ENCODE peak calls at places on chromosomes 11 and 22, in eight cellular contexts. P, X, Z, L, W, R, V and Y are unnamed samples.

GRCh38 chr11:73416711-73417265 is 40.6 kb downstream of the RELT start:
- DNase-seq in P (no peak), X (no peak), Z (no peak), L (no peak), W (no peak), R (no peak), V (peak; percentile 80), Y (no peak)

GRCh38 chr11:88779551-88779950 is 286.2 kb downstream of the GRM5 start:
- DNase-seq in P (no peak), X (no peak), Z (no peak), L (peak; percentile 41), W (no peak), R (peak; percentile 53), V (peak; percentile 98), Y (no peak)

GRCh38 chr11:118042791-118043190 is 34.1 kb upstream of the TMPRSS4 start:
- DNase-seq in P (no peak), X (no peak), Z (no peak), L (no peak), W (no peak), R (no peak), V (no peak), Y (no peak)

GRCh38 chr22:18065256-18065655 is 12.5 kb upstream of the PEX26 start:
- DNase-seq in P (no peak), X (no peak), Z (no peak), L (no peak), W (no peak), R (no peak), V (no peak), Y (no peak)

GRCh38 chr22:32413715-32414114 is 1.7 kb upstream of the RTCB start:
- DNase-seq in P (no peak), X (no peak), Z (no peak), L (no peak), W (no peak), R (peak; percentile 6), V (peak; percentile 44), Y (no peak)

GRCh38 chr11:70371241-70371640 is 27.1 kb upstream of the CTTN start:
- DNase-seq in P (no peak), X (no peak), Z (no peak), L (no peak), W (no peak), R (no peak), V (no peak), Y (no peak)

GRCh38 chr22:30490399-30490798 is 15.1 kb downstream of the SEC14L4 start:
- DNase-seq in P (no peak), X (no peak), Z (no peak), L (no peak), W (no peak), R (no peak), V (no peak), Y (no peak)

GRCh38 chr11:4092031-4092430 is 2.6 kb upstream of the RRM1 start:
- DNase-seq in P (no peak), X (no peak), Z (no peak), L (no peak), W (no peak), R (no peak), V (no peak), Y (no peak)

GRCh38 chr11:794766-795637 is 3.1 kb downstream of the SLC25A22 start:
- DNase-seq in P (peak; percentile 66), X (no peak), Z (no peak), L (no peak), W (no peak), R (no peak), V (peak; percentile 64), Y (no peak)

GRCh38 chr11:108807262-108807661 is 142.4 kb downstream of the DDX10 start:
- DNase-seq in P (no peak), X (no peak), Z (no peak), L (no peak), W (no peak), R (no peak), V (no peak), Y (no peak)

GRCh38 chr11:128520206-128520885 is 67.0 kb downstream of the ETS1 start:
- DNase-seq in P (no peak), X (no peak), Z (no peak), L (no peak), W (no peak), R (no peak), V (peak; percentile 37), Y (no peak)

GRCh38 chr22:35928273-35928798 is 100.3 kb downstream of the RBFOX2 start:
- DNase-seq in P (no peak), X (no peak), Z (no peak), L (no peak), W (no peak), R (no peak), V (no peak), Y (no peak)

GRCh38 chr11:122207921-122208764 is 92.1 kb upstream of the BLID start:
- DNase-seq in P (no peak), X (no peak), Z (no peak), L (peak; percentile 93), W (no peak), R (peak; percentile 56), V (peak; percentile 81), Y (no peak)

GRCh38 chr11:69892986-69893555 is 73.9 kb upstream of the FGF3 start:
- DNase-seq in P (peak; percentile 79), X (no peak), Z (peak; percentile 54), L (no peak), W (no peak), R (no peak), V (no peak), Y (no peak)

GRCh38 chr11:118910309-118911112 is 15.2 kb downstream of the BCL9L start:
- DNase-seq in P (no peak), X (no peak), Z (peak; percentile 89), L (no peak), W (no peak), R (peak; percentile 81), V (peak; percentile 98), Y (no peak)

GRCh38 chr22:32318361-32318760 is 39.3 kb upstream of the RFPL3 start:
- DNase-seq in P (no peak), X (peak; percentile 0), Z (no peak), L (no peak), W (no peak), R (no peak), V (no peak), Y (no peak)

GRCh38 chr22:41290262-41291221 is 4.6 kb upstream of the RANGAP1 start:
- DNase-seq in P (no peak), X (no peak), Z (peak; percentile 54), L (peak; percentile 76), W (no peak), R (peak; percentile 72), V (peak; percentile 80), Y (no peak)

GRCh38 chr11:61967924-61968757 is 707 bp upstream of the FTH1 start:
- DNase-seq in P (peak; percentile 66), X (no peak), Z (peak; percentile 95), L (no peak), W (no peak), R (no peak), V (peak; percentile 64), Y (peak; percentile 68)

GRCh38 chr11:129143335-129143734 is 48.8 kb downstream of the ARHGAP32 start:
- DNase-seq in P (peak; percentile 74), X (no peak), Z (peak; percentile 7), L (peak; percentile 96), W (no peak), R (peak; percentile 93), V (peak; percentile 99), Y (no peak)

GRCh38 chr22:43818981-43819690 is 7.0 kb upstream of the EFCAB6 start:
- DNase-seq in P (no peak), X (no peak), Z (no peak), L (no peak), W (no peak), R (no peak), V (no peak), Y (no peak)

GRCh38 chr11:12727556-12728070 is 53.4 kb downstream of the TEAD1 start:
- DNase-seq in P (no peak), X (no peak), Z (peak; percentile 61), L (no peak), W (no peak), R (no peak), V (peak; percentile 38), Y (no peak)

GRCh38 chr11:16312242-16312641 is 44.1 kb downstream of the SOX6 start:
- DNase-seq in P (no peak), X (no peak), Z (no peak), L (no peak), W (no peak), R (no peak), V (no peak), Y (no peak)

GRCh38 chr11:86524603-86525352 is 147.6 kb downstream of the ME3 start:
- DNase-seq in P (no peak), X (no peak), Z (no peak), L (no peak), W (no peak), R (no peak), V (peak; percentile 74), Y (no peak)